ENCODE peak calls at places on chromosomes 2 and 18, in eight cellular contexts. B is astrocyte of the spinal cord, M is Calu3, H is body of pancreas, W is bronchial epithelial cell, F is psoas muscle, C is heart right ventricle, D is kidney. L is an unnamed sample.

GRCh38 chr2:120783371-120783791 is 47.7 kb downstream of the GLI2 start:
- DNase-seq in B (peak; percentile 52), M (no peak), H (no peak), W (no peak), F (no peak), C (no peak), D (no peak), L (no peak)

GRCh38 chr2:134379722-134380121 is 125.8 kb downstream of the MGAT5 start:
- DNase-seq in B (no peak), M (no peak), H (no peak), W (no peak), F (no peak), C (no peak), D (no peak), L (no peak)

GRCh38 chr2:1609040-1609439 is 135.3 kb downstream of the PXDN start:
- DNase-seq in B (no peak), M (no peak), H (no peak), W (no peak), F (no peak), C (no peak), D (no peak), L (no peak)

GRCh38 chr2:224210495-224211472 is 171.7 kb upstream of the SERPINE2 start:
- DNase-seq in B (no peak), M (no peak), H (no peak), W (no peak), F (no peak), C (no peak), D (no peak), L (no peak)

GRCh38 chr2:120910956-120911951 is 175.6 kb downstream of the GLI2 start:
- DNase-seq in B (no peak), M (peak; percentile 30), H (no peak), W (peak; percentile 78), F (no peak), C (no peak), D (peak; percentile 32), L (no peak)

GRCh38 chr2:9221223-9221622 is 14.6 kb downstream of the ASAP2 start:
- DNase-seq in B (no peak), M (no peak), H (no peak), W (no peak), F (no peak), C (no peak), D (no peak), L (no peak)

GRCh38 chr2:181937473-181937872 is 45.9 kb downstream of the ITPRID2 start:
- DNase-seq in B (no peak), M (no peak), H (peak; percentile 32), W (no peak), F (no peak), C (no peak), D (no peak), L (no peak)

GRCh38 chr18:9697121-9697520 is 11.0 kb upstream of the RAB31 start:
- DNase-seq in B (no peak), M (no peak), H (no peak), W (no peak), F (no peak), C (no peak), D (no peak), L (peak; percentile 16)

GRCh38 chr2:128776461-128776971 is 457.8 kb upstream of the HS6ST1 start:
- DNase-seq in B (no peak), M (no peak), H (no peak), W (no peak), F (no peak), C (no peak), D (no peak), L (no peak)

GRCh38 chr2:210961249-210961648 is 404.9 kb downstream of the CPS1 start:
- DNase-seq in B (peak; percentile 70), M (no peak), H (no peak), W (peak; percentile 29), F (no peak), C (no peak), D (no peak), L (no peak)

GRCh38 chr2:105590780-105591660 is 153.7 kb upstream of the NCK2 start:
- DNase-seq in B (no peak), M (no peak), H (no peak), W (no peak), F (no peak), C (no peak), D (no peak), L (no peak)

GRCh38 chr18:49647496-49648168 is 85.8 kb downstream of the LIPG start:
- DNase-seq in B (peak; percentile 48), M (no peak), H (no peak), W (no peak), F (no peak), C (no peak), D (no peak), L (no peak)

DNA sequence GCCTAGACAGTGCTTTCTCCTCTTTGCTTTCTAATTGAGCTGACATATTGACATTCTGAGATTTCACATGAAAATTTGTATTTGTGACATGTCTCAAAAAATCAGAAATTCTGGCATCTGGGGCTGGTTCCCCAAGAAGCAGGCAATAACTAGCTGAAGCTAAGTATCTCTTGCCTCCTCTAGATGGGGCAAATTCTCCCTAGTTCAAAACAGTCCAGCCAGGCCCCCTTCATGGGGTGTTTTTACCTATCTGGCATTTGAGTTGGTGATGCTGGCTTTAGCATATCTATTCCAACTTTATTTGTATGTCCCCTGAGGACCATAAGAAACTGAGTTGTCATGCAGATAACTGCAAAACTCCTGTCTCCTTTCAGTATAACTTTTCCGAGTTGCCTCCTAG is 39.9 kb downstream of the ARHGAP15 start:
- DNase-seq in B (no peak), M (no peak), H (no peak), W (no peak), F (no peak), C (no peak), D (no peak), L (no peak)
- TF ChIP-seq CTCF in B (no peak), M (no peak), H (no peak), W (no peak), F (no peak), C (no peak), D (no peak), L (no peak)

DNA sequence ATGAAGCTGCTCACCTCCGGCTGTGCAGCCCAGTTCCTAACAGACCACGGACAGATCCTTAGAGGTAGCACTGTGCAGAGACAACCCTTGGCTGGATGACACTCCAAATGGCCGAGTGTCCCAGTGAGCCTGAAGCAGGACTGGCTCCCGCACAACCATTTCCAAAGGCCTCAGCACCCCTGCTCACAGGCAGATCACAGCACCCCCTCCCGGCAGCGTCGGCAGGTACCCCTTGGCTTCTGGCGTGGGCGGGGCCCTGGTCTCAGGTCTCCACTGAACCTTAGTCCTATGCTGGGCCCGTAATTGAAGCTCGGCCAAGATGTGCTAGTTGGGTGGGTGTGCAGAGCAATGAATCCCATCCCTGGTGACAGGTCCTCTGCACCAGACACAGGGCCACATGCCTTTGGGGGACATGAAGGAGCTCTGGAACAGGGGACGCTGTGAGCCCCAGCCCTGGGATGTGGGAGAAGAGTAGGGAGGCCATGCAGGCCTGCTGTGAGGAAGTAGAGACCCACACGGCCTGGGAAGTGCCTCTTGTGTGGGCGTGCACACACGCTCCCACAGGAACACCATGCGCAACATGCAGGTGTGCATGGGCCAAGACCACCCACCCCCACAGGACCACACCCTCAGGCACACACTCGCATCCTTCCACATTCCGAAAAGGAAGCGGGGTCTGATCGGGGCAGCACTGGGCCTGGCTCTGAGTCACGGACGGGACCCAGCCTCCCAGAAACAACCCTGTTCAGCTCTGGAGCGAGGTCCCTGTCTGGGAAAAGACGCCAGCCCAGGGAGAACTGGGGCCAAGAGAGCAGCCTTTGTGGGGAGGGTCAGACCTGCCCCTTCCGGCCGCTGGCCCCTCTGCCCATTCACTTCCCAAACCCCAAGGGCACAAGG is 2.8 kb downstream of the DUSP2 start:
- DNase-seq in B (no peak), M (no peak), H (no peak), W (no peak), F (peak; percentile 47), C (peak; percentile 8), D (peak; percentile 72), L (no peak)
- TF ChIP-seq CTCF in B (no peak), M (no peak), H (no peak), W (no peak), F (no peak), C (no peak), D (no peak), L (no peak)

GRCh38 chr2:42141687-42142475 is 27.3 kb upstream of the EML4 start:
- DNase-seq in B (peak; percentile 96), M (no peak), H (peak; percentile 69), W (peak; percentile 79), F (no peak), C (peak; percentile 42), D (peak; percentile 80), L (no peak)
- TF ChIP-seq CTCF in B (no peak), M (no peak), H (no peak), W (no peak), F (no peak), C (no peak), D (no peak), L (no peak)

GRCh38 chr2:15940661-15941482 is 522 bp downstream of the MYCN start:
- DNase-seq in B (peak; percentile 5), M (no peak), H (no peak), W (no peak), F (no peak), C (no peak), D (no peak), L (peak; percentile 48)

GRCh38 chr2:15939854-15940660 is at the start of gene MYCN:
- DNase-seq in B (peak; percentile 40), M (peak; percentile 81), H (no peak), W (peak; percentile 28), F (peak; percentile 58), C (peak; percentile 27), D (no peak), L (peak; percentile 66)

GRCh38 chr2:15938803-15939555 is 1.4 kb upstream of the MYCN start:
- DNase-seq in B (no peak), M (no peak), H (no peak), W (no peak), F (no peak), C (no peak), D (no peak), L (no peak)

GRCh38 chr2:15937882-15938802 is 2.2 kb upstream of the MYCN start:
- DNase-seq in B (no peak), M (no peak), H (no peak), W (no peak), F (no peak), C (no peak), D (no peak), L (no peak)

DNA sequence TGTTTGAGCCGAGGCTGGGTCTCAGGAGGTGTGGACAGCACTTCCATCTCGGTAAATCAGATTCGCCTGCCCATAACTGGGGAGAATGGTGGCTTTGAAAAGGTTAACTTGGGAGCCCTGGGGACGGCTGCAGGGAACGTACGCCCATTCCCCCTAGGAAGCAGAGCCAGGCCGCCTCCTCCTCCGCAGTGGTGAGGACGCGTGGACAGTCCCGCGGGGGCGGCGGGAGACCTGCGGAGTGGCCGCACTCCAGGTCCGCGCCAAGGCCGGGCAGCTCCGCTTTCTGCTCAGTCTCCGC is 845 bp upstream of the MYCN start:
- DNase-seq in B (no peak), M (no peak), H (peak; percentile 52), W (no peak), F (peak; percentile 80), C (peak; percentile 74), D (peak; percentile 85), L (peak; percentile 64)
- TF ChIP-seq CTCF in B (peak; percentile 65), M (no peak), H (no peak), W (no peak), F (peak; percentile 80), C (no peak), D (no peak), L (no peak)

GRCh38 chr2:238738917-238739316 is 109.0 kb upstream of the TWIST2 start:
- DNase-seq in B (no peak), M (no peak), H (no peak), W (no peak), F (no peak), C (no peak), D (no peak), L (no peak)
- TF ChIP-seq CTCF in B (no peak), M (no peak), H (no peak), W (no peak), F (no peak), C (no peak), D (no peak), L (no peak)